ENCODE peak calls at places on chromosomes 6 and 20, in seven cellular contexts. D is hepatocyte, V is GM13977, A is pancreas, Z is A549, J is heart right ventricle, M is progenitor cell of endocrine pancreas. T is an unnamed sample.
A peak's percentile ranks its signal among the peaks of the same experiment; 100 is the strongest.

GRCh38 chr20:61422636-61423425 is 170.8 kb downstream of the CDH4 start:
- DNase-seq in D (peak; percentile 44), V (no peak), A (no peak), Z (no peak), J (no peak), M (no peak), T (no peak)

GRCh38 chr6:155340464-155341129 is 26.3 kb upstream of the TFB1M start:
- DNase-seq in D (no peak), V (no peak), A (no peak), Z (no peak), J (no peak), M (no peak), T (no peak)

GRCh38 chr6:44022296-44022661 is 105.0 kb downstream of the MRPL14 start:
- DNase-seq in D (no peak), V (no peak), A (peak; percentile 31), Z (no peak), J (no peak), M (no peak), T (no peak)

GRCh38 chr20:47878601-47879004 is 93.3 kb upstream of the SULF2 start:
- DNase-seq in D (no peak), V (no peak), A (no peak), Z (no peak), J (no peak), M (no peak), T (no peak)

GRCh38 chr20:37294262-37294981 is 5.0 kb downstream of the MANBAL start:
- DNase-seq in D (no peak), V (no peak), A (no peak), Z (no peak), J (no peak), M (no peak), T (no peak)

GRCh38 chr6:8131265-8131897 is 29.0 kb upstream of the EEF1E1 start:
- DNase-seq in D (peak; percentile 78), V (peak; percentile 35), A (no peak), Z (peak; percentile 28), J (peak; percentile 36), M (peak; percentile 51), T (no peak)

GRCh38 chr6:160781298-160781697 is 79.3 kb downstream of the PLG start:
- DNase-seq in D (no peak), V (no peak), A (no peak), Z (no peak), J (no peak), M (no peak), T (no peak)

GRCh38 chr6:32885698-32886286 is 31.8 kb downstream of the PSMB9 start:
- DNase-seq in D (peak; percentile 81), V (peak; percentile 66), A (no peak), Z (peak; percentile 39), J (no peak), M (no peak), T (no peak)

GRCh38 chr20:44792794-44793193 is 17.6 kb downstream of the RIMS4 start:
- DNase-seq in D (no peak), V (no peak), A (no peak), Z (no peak), J (no peak), M (no peak), T (no peak)

GRCh38 chr6:80179691-80180090 is 73.2 kb downstream of the BCKDHB start:
- DNase-seq in D (no peak), V (no peak), A (no peak), Z (no peak), J (no peak), M (no peak), T (no peak)

GRCh38 chr20:36542019-36542488 is 735 bp downstream of the MYL9 start:
- DNase-seq in D (peak; percentile 58), V (no peak), A (no peak), Z (no peak), J (peak; percentile 69), M (peak; percentile 30), T (no peak)

GRCh38 chr6:100435299-100435698 is 29.4 kb downstream of the SIM1 start:
- DNase-seq in D (peak; percentile 34), V (no peak), A (no peak), Z (peak; percentile 48), J (no peak), M (no peak), T (no peak)

GRCh38 chr6:70421509-70421908 is 8.2 kb downstream of the FAM135A start:
- DNase-seq in D (no peak), V (peak; percentile 17), A (no peak), Z (no peak), J (no peak), M (no peak), T (no peak)

GRCh38 chr6:40074292-40075050 is 140.2 kb upstream of the MOCS1 start:
- DNase-seq in D (peak; percentile 13), V (no peak), A (no peak), Z (no peak), J (no peak), M (no peak), T (no peak)

GRCh38 chr6:169420912-169421543 is 167.4 kb upstream of the THBS2 start:
- DNase-seq in D (peak; percentile 78), V (no peak), A (peak; percentile 70), Z (no peak), J (no peak), M (peak; percentile 24), T (no peak)

GRCh38 chr6:154980273-154981070 is 14.6 kb upstream of the TIAM2 start:
- DNase-seq in D (no peak), V (no peak), A (no peak), Z (no peak), J (no peak), M (no peak), T (no peak)

GRCh38 chr20:2519115-2519815 is 10.6 kb upstream of the ZNF343 start:
- DNase-seq in D (no peak), V (no peak), A (no peak), Z (no peak), J (no peak), M (no peak), T (no peak)

GRCh38 chr20:15832512-15832911 is 740.7 kb downstream of the KIF16B start:
- DNase-seq in D (no peak), V (no peak), A (no peak), Z (no peak), J (no peak), M (no peak), T (no peak)

GRCh38 chr6:16239090-16239797 is 857 bp downstream of the GMPR start:
- DNase-seq in D (peak; percentile 47), V (peak; percentile 43), A (peak; percentile 84), Z (no peak), J (no peak), M (no peak), T (no peak)

DNA sequence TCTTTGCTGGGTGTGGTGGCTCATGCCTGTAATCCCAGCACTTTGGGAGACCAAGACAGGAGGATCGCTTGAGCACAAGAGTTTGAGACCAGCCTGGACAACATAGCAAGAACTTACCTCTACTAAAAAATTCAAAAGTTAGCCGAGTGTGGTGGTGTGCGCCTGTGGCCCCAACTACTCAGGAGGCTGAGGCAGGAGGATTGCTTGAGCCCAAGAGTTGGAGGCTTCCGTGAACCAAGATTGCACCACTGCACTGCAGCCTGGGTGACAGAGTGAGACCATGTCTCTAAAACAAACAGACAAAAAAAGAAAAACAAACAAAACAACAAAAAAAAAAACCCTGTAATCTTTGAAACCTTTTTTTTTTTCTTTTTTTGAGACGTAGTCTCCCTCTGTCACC is 67.5 kb downstream of the CAP2 start:
- DNase-seq in D (no peak), V (no peak), A (no peak), Z (no peak), J (no peak), M (no peak), T (no peak)
- TF ChIP-seq CTCF in D (no peak), V (no peak), A (no peak), Z (no peak), J (no peak), M (no peak), T (no peak)

GRCh38 chr6:46014511-46015118 is 1.0 kb downstream of the CLIC5 start:
- DNase-seq in D (peak; percentile 49), V (no peak), A (no peak), Z (no peak), J (peak; percentile 48), M (peak; percentile 16), T (no peak)

GRCh38 chr6:46016063-46016608 is 476 bp upstream of the CLIC5 start:
- DNase-seq in D (no peak), V (no peak), A (no peak), Z (no peak), J (no peak), M (no peak), T (no peak)

GRCh38 chr6:46013639-46014038 is 2.0 kb downstream of the CLIC5 start:
- DNase-seq in D (no peak), V (no peak), A (no peak), Z (no peak), J (no peak), M (no peak), T (no peak)

GRCh38 chr6:46014054-46014453 is 1.6 kb downstream of the CLIC5 start:
- DNase-seq in D (no peak), V (no peak), A (no peak), Z (no peak), J (no peak), M (no peak), T (no peak)

DNA sequence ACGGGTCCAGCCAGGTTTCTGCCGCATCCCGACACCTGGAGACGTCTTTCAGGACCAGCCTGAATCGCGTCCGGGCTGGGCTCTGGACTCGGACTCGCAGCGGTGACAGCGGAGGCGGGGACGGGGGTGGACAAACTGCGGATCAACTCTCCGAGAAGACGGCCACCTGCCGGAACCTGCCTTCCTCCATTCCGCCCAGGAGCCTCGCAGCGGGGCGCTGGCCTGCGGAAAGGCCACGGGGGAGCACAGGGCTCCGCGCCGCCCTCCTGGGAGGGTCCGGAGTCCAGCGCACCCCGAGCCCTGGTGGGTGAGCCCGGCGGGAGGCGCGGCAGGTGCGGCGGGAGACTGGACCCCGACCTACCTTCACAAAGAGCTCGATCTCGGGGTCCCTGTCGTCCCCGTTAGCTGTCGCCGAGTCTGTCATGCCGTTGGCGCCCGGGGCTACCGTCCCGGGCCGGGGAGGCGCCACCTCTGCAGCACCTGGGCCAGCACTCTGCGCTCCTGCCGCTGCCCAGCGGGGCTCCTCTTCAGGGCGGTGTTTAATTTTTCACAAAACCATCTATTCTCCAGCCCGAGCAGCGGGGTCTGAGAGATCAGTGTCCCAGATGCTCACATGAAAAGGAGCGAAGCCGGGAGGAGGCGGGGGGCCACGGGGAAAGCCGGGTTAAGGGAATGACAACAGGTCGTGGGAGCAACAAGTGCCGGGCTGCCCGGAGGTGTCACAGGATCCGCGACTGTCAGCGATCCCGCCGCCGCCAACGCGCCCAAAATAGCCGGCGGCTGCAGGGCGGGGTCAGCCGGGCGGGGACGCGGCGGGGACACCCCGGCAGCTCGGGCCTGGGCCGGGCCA is at the start of gene CLIC5:
- DNase-seq in D (peak; percentile 57), V (peak; percentile 53), A (peak; percentile 75), Z (peak; percentile 8), J (peak; percentile 79), M (peak; percentile 30), T (no peak)
- TF ChIP-seq CTCF in D (no peak), V (no peak), A (no peak), Z (no peak), J (no peak), M (no peak), T (no peak)

GRCh38 chr6:94733066-94733465 is 844.3 kb upstream of the MANEA start:
- DNase-seq in D (no peak), V (no peak), A (no peak), Z (no peak), J (no peak), M (no peak), T (no peak)

GRCh38 chr6:94727710-94728109 is 849.6 kb upstream of the MANEA start:
- DNase-seq in D (no peak), V (no peak), A (no peak), Z (no peak), J (no peak), M (no peak), T (no peak)
- TF ChIP-seq CTCF in D (no peak), V (no peak), A (no peak), Z (no peak), J (no peak), M (no peak), T (no peak)

GRCh38 chr6:133368664-133369063 is 127.5 kb downstream of the EYA4 start:
- DNase-seq in D (no peak), V (no peak), A (no peak), Z (no peak), J (no peak), M (no peak), T (no peak)
- TF ChIP-seq CTCF in D (peak; percentile 12), V (no peak), A (no peak), Z (peak; percentile 44), J (no peak), M (no peak), T (no peak)